ENCODE peak calls at places on chromosomes 1 and 21, in four cellular contexts. One of them, this sample, is unnamed.

GRCh38 chr1:202155478-202156021 is 4.9 kb downstream of the PTPN7 start:
- DNase-seq in HepG2: no peak
- DNase-seq in K562: peak; percentile 23
- DNase-seq in H1: no peak
- DNase-seq in this sample: no peak

GRCh38 chr1:25729045-25729444 is 70.9 kb upstream of the SELENON start:
- DNase-seq in H1: no peak
- DNase-seq in K562: no peak
- DNase-seq in HepG2: no peak
- DNase-seq in this sample: no peak

GRCh38 chr1:30995990-30996612 is 69.4 kb downstream of the PUM1 start:
- DNase-seq in HepG2: no peak
- DNase-seq in K562: no peak
- DNase-seq in H1: no peak
- DNase-seq in this sample: no peak

GRCh38 chr1:75136158-75136815 is 2.1 kb downstream of the LHX8 start:
- DNase-seq in K562: no peak
- DNase-seq in H1: no peak
- DNase-seq in HepG2: no peak
- DNase-seq in this sample: no peak

GRCh38 chr21:28781602-28782274 is 210.9 kb downstream of the LTN1 start:
- DNase-seq in K562: peak; percentile 22
- DNase-seq in HepG2: peak; percentile 4
- DNase-seq in H1: no peak
- DNase-seq in this sample: no peak

GRCh38 chr1:178639326-178639725 is 85.7 kb upstream of the RALGPS2 start:
- DNase-seq in K562: no peak
- DNase-seq in H1: no peak
- DNase-seq in HepG2: no peak
- DNase-seq in this sample: no peak

GRCh38 chr1:33161061-33161681 is 20.7 kb downstream of the TRIM62 start:
- DNase-seq in H1: no peak
- DNase-seq in K562: no peak
- DNase-seq in HepG2: no peak
- DNase-seq in this sample: no peak

GRCh38 chr1:207007352-207008033 is 25.1 kb downstream of the C1orf116 start:
- DNase-seq in H1: no peak
- DNase-seq in HepG2: peak; percentile 94
- DNase-seq in K562: no peak
- DNase-seq in this sample: no peak

GRCh38 chr1:89962024-89962741 is 32.7 kb upstream of the ZNF326 start:
- DNase-seq in HepG2: no peak
- DNase-seq in H1: no peak
- DNase-seq in K562: no peak
- DNase-seq in this sample: no peak

GRCh38 chr1:82931051-82931450 is 1067.9 kb downstream of the TTLL7 start:
- DNase-seq in H1: no peak
- DNase-seq in K562: no peak
- DNase-seq in HepG2: no peak
- DNase-seq in this sample: no peak

GRCh38 chr1:36161656-36162531 is 5.9 kb downstream of the MAP7D1 start:
- DNase-seq in HepG2: no peak
- DNase-seq in H1: no peak
- DNase-seq in K562: no peak
- DNase-seq in this sample: no peak

GRCh38 chr1:237043846-237044636 is 2.1 kb downstream of the RYR2 start:
- DNase-seq in H1: no peak
- DNase-seq in HepG2: no peak
- DNase-seq in K562: no peak
- DNase-seq in this sample: no peak

GRCh38 chr1:109793486-109794318 is 30.0 kb upstream of the EPS8L3 start:
- DNase-seq in H1: no peak
- DNase-seq in K562: no peak
- DNase-seq in HepG2: no peak
- DNase-seq in this sample: no peak

GRCh38 chr1:23916209-23917131 is 3.3 kb upstream of the CNR2 start:
- DNase-seq in HepG2: peak; percentile 60
- DNase-seq in H1: peak; percentile 59
- DNase-seq in K562: peak; percentile 85
- DNase-seq in this sample: peak; percentile 53

GRCh38 chr1:65260851-65261473 is 48.4 kb upstream of the DNAJC6 start:
- DNase-seq in K562: peak; percentile 39
- DNase-seq in H1: no peak
- DNase-seq in HepG2: no peak
- DNase-seq in this sample: no peak

GRCh38 chr1:61222240-61222639 is 139.9 kb downstream of the NFIA start:
- DNase-seq in HepG2: no peak
- DNase-seq in K562: no peak
- DNase-seq in H1: no peak
- DNase-seq in this sample: no peak

GRCh38 chr1:239976130-239976968 is 115.3 kb upstream of the FMN2 start:
- DNase-seq in HepG2: peak; percentile 35
- DNase-seq in H1: no peak
- DNase-seq in K562: peak; percentile 67
- DNase-seq in this sample: no peak

DNA sequence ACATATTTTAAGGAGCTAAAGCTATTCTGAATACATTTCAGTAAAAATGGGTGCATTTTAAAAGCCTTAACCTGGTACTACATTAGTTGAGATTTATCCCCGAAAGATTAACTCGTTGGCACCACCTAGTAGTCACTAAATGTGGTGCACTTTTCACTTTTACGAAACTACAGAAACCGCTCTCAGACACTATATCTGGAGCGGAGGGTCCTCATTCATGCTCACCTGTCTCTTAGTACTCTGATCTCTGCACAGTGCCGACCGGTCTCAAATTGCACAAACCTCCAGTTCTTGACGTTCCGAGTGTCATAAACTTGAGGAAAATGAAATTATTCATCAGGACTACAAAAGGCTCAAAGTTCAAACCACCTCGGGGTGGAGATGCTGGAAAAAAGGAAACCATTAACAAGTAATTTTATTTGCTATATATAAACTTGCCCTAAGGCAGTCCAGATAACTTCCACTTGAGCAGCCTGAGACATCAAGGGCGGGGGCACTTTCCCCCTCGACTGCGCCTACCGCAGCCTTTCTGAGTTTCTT is 722 bp downstream of the LZIC start:
- DNase-seq in K562: peak; percentile 40
- DNase-seq in H1: no peak
- DNase-seq in HepG2: peak; percentile 58
- DNase-seq in this sample: peak; percentile 55
- TF ChIP-seq USF2 in K562: no peak
- TF ChIP-seq USF2 in H1: no peak
- TF ChIP-seq USF2 in HepG2: no peak
- TF ChIP-seq USF2 in this sample: no peak

DNA sequence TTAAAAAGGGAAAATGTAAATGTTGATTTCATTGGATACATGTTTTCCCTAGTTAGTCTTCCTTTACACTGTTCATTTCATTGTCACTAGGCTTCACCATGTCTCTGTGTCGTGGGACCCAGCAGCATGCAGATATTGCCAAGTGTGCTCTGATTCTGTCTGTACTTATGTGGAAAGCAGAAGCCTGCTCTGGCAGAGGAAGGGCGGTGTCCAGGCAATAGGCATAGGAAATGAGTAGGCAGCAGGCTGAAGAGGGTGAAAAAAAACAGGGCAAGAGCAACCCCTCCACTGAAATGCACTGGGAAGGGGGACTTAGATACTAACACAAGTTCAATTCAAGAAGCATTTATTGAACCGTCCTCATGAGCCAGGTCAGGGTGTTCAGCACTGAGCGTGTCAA is 85.2 kb upstream of the VAV3 start:
- DNase-seq in K562: no peak
- DNase-seq in HepG2: no peak
- DNase-seq in H1: no peak
- DNase-seq in this sample: no peak
- H3K9ac ChIP-seq in K562: no peak overlapping the region
- H3K9ac ChIP-seq in HepG2: no peak overlapping the region
- H3K9ac ChIP-seq in H1: no peak overlapping the region
- H3K9ac ChIP-seq in this sample: no peak overlapping the region

GRCh38 chr1:7752512-7753417 is 18.3 kb upstream of the VAMP3 start:
- DNase-seq in HepG2: peak; percentile 69
- DNase-seq in H1: no peak
- DNase-seq in K562: peak; percentile 52
- DNase-seq in this sample: no peak
- TF ChIP-seq GABPA in HepG2: no peak
- TF ChIP-seq GABPA in H1: no peak
- TF ChIP-seq GABPA in K562: no peak
- TF ChIP-seq GABPA in this sample: no peak

DNA sequence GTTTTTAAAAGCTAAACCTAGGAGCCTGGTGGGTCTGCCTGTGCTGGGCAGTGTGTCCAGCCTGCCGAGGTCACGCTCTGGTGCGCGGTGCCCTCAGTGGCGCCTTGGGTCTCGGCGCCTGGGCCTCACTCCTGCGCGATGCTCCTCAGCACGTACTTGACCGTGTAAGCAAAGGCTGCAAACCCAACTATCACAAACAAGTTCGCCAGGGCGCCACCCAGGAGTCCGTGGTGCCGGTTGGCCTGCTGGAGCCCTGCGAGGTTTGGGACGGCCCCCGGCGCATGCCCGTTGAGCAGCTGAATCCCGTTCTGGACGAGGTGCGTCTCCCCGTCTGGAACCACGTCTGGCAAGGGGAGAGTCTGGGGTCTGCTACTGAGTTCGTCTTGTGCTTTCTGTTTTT is 8.6 kb upstream of the C1QTNF12 start:
- DNase-seq in K562: no peak
- DNase-seq in HepG2: no peak
- DNase-seq in H1: no peak
- DNase-seq in this sample: no peak
- TF ChIP-seq USF2 in K562: no peak
- TF ChIP-seq USF2 in HepG2: no peak
- TF ChIP-seq USF2 in H1: no peak
- TF ChIP-seq USF2 in this sample: no peak

GRCh38 chr1:160178731-160179130 is 11.6 kb upstream of the CASQ1 start:
- DNase-seq in K562: no peak
- DNase-seq in HepG2: no peak
- DNase-seq in H1: no peak
- DNase-seq in this sample: no peak

GRCh38 chr1:160177231-160177630 is 13.1 kb upstream of the CASQ1 start:
- DNase-seq in K562: no peak
- DNase-seq in HepG2: no peak
- DNase-seq in H1: no peak
- DNase-seq in this sample: no peak

GRCh38 chr1:160177667-160178066 is 12.7 kb upstream of the CASQ1 start:
- DNase-seq in K562: no peak
- DNase-seq in H1: no peak
- DNase-seq in HepG2: no peak
- DNase-seq in this sample: no peak

GRCh38 chr1:160179336-160179735 is 11.0 kb upstream of the CASQ1 start:
- DNase-seq in H1: no peak
- DNase-seq in K562: no peak
- DNase-seq in HepG2: no peak
- DNase-seq in this sample: no peak
- H3K9ac ChIP-seq in H1: no peak overlapping the region
- H3K9ac ChIP-seq in K562: no peak overlapping the region
- H3K9ac ChIP-seq in HepG2: no peak overlapping the region
- H3K9ac ChIP-seq in this sample: no peak overlapping the region

GRCh38 chr21:42859891-42860230 is 19.5 kb downstream of the WDR4 start:
- DNase-seq in K562: no peak
- DNase-seq in H1: no peak
- DNase-seq in HepG2: no peak
- DNase-seq in this sample: no peak
- TF ChIP-seq GABPA in K562: no peak
- TF ChIP-seq GABPA in H1: no peak
- TF ChIP-seq GABPA in HepG2: no peak
- TF ChIP-seq GABPA in this sample: no peak

DNA sequence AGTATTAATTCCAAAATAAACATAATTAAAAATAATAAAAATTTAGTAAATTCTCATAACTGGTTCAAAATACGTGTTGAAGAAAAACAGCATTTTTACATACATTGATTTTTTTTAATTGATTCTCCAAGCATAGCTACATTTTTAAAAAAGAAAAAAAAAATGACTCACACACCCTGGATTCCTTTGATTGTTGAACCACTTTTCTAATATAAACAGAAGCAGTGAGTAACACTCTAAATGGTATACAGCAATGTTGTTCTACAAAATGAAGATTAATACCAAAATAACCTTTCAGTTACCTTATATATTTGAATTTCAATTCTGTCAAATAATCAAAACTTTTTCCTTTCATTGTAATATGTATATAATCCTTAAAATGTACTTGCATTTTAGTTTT is 246.6 kb upstream of the NR5A2 start:
- DNase-seq in H1: no peak
- DNase-seq in K562: no peak
- DNase-seq in HepG2: no peak
- DNase-seq in this sample: no peak
- TF ChIP-seq USF2 in H1: no peak
- TF ChIP-seq USF2 in K562: no peak
- TF ChIP-seq USF2 in HepG2: no peak
- TF ChIP-seq USF2 in this sample: no peak

GRCh38 chr1:56417636-56418035 is 161.7 kb downstream of the PLPP3 start:
- DNase-seq in K562: no peak
- DNase-seq in H1: no peak
- DNase-seq in HepG2: no peak
- DNase-seq in this sample: no peak

GRCh38 chr1:56415258-56415657 is 164.1 kb downstream of the PLPP3 start:
- DNase-seq in HepG2: no peak
- DNase-seq in K562: no peak
- DNase-seq in H1: no peak
- DNase-seq in this sample: no peak

GRCh38 chr1:56416385-56416972 is 162.9 kb downstream of the PLPP3 start:
- DNase-seq in K562: no peak
- DNase-seq in H1: no peak
- DNase-seq in HepG2: peak; percentile 58
- DNase-seq in this sample: no peak

GRCh38 chr1:56414728-56415224 is 164.6 kb downstream of the PLPP3 start:
- DNase-seq in H1: no peak
- DNase-seq in HepG2: peak; percentile 99
- DNase-seq in K562: no peak
- DNase-seq in this sample: no peak

GRCh38 chr1:56415720-56416119 is 163.6 kb downstream of the PLPP3 start:
- DNase-seq in HepG2: no peak
- DNase-seq in K562: no peak
- DNase-seq in H1: no peak
- DNase-seq in this sample: no peak
- H3K9ac ChIP-seq in HepG2: peak overlapping the region; percentile 52
- H3K9ac ChIP-seq in K562: no peak overlapping the region
- H3K9ac ChIP-seq in H1: no peak overlapping the region
- H3K9ac ChIP-seq in this sample: no peak overlapping the region